ENCODE peak calls at places on chromosomes 3 and 15, in eight cellular contexts. J, D, W, B, O, A, E and T are unnamed samples.

GRCh38 chr3:194089357-194090177 is 46.4 kb upstream of the HES1 start:
- DNase-seq in O (no peak), W (no peak), D (peak), A (peak), J (peak), E (peak), B (peak), T (peak)

GRCh38 chr3:134057006-134057832 is 27.5 kb upstream of the SLCO2A1 start:
- DNase-seq in O (no peak), A (peak), E (no peak), D (peak), B (no peak), J (no peak), W (peak), T (peak)

GRCh38 chr15:88191806-88192165 is 64.8 kb downstream of the NTRK3 start:
- DNase-seq in J (no peak), O (no peak), W (no peak), E (no peak), D (no peak), A (no peak), B (no peak), T (no peak)

GRCh38 chr15:69893863-69894262 is 203.9 kb downstream of the TLE3 start:
- DNase-seq in D (peak), J (no peak), A (peak), O (no peak), W (no peak), B (peak), E (no peak), T (peak)

GRCh38 chr15:39157902-39158301 is 423.0 kb upstream of the THBS1 start:
- DNase-seq in A (no peak), W (no peak), D (no peak), B (no peak), O (no peak), E (no peak), J (no peak), T (no peak)

GRCh38 chr3:29764059-29764458 is 483.2 kb downstream of the RBMS3 start:
- DNase-seq in A (peak), J (no peak), E (no peak), O (no peak), B (no peak), D (peak), W (no peak), T (no peak)

GRCh38 chr3:127483902-127484591 is 106.5 kb downstream of the TPRA1 start:
- DNase-seq in W (peak), B (no peak), E (no peak), O (no peak), A (no peak), D (no peak), J (no peak), T (no peak)

GRCh38 chr15:96230557-96231181 is 99.8 kb upstream of the NR2F2 start:
- DNase-seq in B (peak), J (peak), A (peak), O (no peak), W (no peak), E (no peak), D (peak), T (no peak)

GRCh38 chr3:134313839-134314587 is 60.2 kb downstream of the AMOTL2 start:
- DNase-seq in A (peak), W (peak), O (no peak), B (no peak), D (peak), J (no peak), E (no peak), T (no peak)

GRCh38 chr3:22960326-22960984 is 242.7 kb upstream of the UBE2E2 start:
- DNase-seq in E (peak), W (no peak), B (peak), J (peak), O (no peak), A (peak), D (peak), T (peak)

GRCh38 chr3:150238995-150239612 is 169.0 kb upstream of the TSC22D2 start:
- DNase-seq in D (no peak), O (no peak), B (no peak), J (peak), A (no peak), E (peak), W (no peak), T (no peak)

GRCh38 chr3:111591555-111591954 is 3.6 kb downstream of the ZBED2 start:
- DNase-seq in J (no peak), D (no peak), W (no peak), E (no peak), B (no peak), O (no peak), A (no peak), T (no peak)

GRCh38 chr3:72338082-72338941 is 509.9 kb downstream of the SHQ1 start:
- DNase-seq in A (peak), J (peak), O (no peak), D (peak), E (peak), W (no peak), B (no peak), T (peak)

GRCh38 chr3:24185738-24186384 is 240.8 kb downstream of the NR1D2 start:
- DNase-seq in A (peak), E (peak), W (peak), B (peak), J (peak), D (peak), O (no peak), T (peak)

GRCh38 chr3:46098319-46098761 is 71.1 kb upstream of the XCR1 start:
- DNase-seq in W (no peak), O (no peak), A (peak), J (no peak), E (no peak), B (no peak), D (peak), T (peak)

GRCh38 chr3:52205727-52206372 is 7.9 kb downstream of the ALAS1 start:
- DNase-seq in O (no peak), A (no peak), B (no peak), E (no peak), W (no peak), J (no peak), D (no peak), T (no peak)

GRCh38 chr15:100438570-100438969 is 90.2 kb downstream of the CERS3 start:
- DNase-seq in E (no peak), J (no peak), W (no peak), B (no peak), A (no peak), D (peak), O (no peak), T (no peak)

GRCh38 chr15:77312523-77312922 is 107.4 kb downstream of the PEAK1 start:
- DNase-seq in O (no peak), J (peak), A (no peak), D (no peak), W (no peak), E (no peak), B (no peak), T (no peak)